ENCODE peak calls at places on chromosomes 4 and X, in five cellular contexts. H is lower leg skin, W is AG10803, I is transverse colon, V is fibroblast of lung. M is an unnamed sample.

GRCh38 chr4:102620697-102621497 is 119.7 kb downstream of the NFKB1 start:
- DNase-seq in H (no peak), W (peak), I (peak), V (peak), M (peak)

GRCh38 chr4:11632015-11632414 is 203.3 kb upstream of the HS3ST1 start:
- DNase-seq in H (no peak), W (no peak), I (no peak), V (no peak), M (no peak)

GRCh38 chrX:121831601-121832000 is 784.2 kb downstream of the GLUD2 start:
- DNase-seq in H (no peak), W (peak), I (no peak), V (no peak), M (no peak)

GRCh38 chr4:40536032-40536431 is 93.6 kb downstream of the RBM47 start:
- DNase-seq in H (no peak), W (no peak), I (no peak), V (no peak), M (no peak)

GRCh38 chrX:54358424-54359211 is 772 bp upstream of the WNK3 start:
- DNase-seq in H (peak), W (peak), I (peak), V (peak), M (peak)

GRCh38 chr4:90958256-90958895 is 831.2 kb downstream of the CCSER1 start:
- DNase-seq in H (no peak), W (no peak), I (no peak), V (peak), M (peak)

GRCh38 chr4:121784975-121785374 is 16.1 kb upstream of the EXOSC9 start:
- DNase-seq in H (no peak), W (peak), I (no peak), V (peak), M (peak)

GRCh38 chr4:121669163-121669550 is 27.6 kb downstream of the ANXA5 start:
- DNase-seq in H (no peak), W (peak), I (no peak), V (peak), M (no peak)

GRCh38 chr4:140928880-140929279 is 172.7 kb upstream of the TBC1D9 start:
- DNase-seq in H (no peak), W (peak), I (no peak), V (no peak), M (no peak)

GRCh38 chr4:59553063-59553738 is 1646.9 kb upstream of the ADGRL3 start:
- DNase-seq in H (no peak), W (peak), I (no peak), V (no peak), M (peak)

GRCh38 chrX:153063315-153063714 is 7.0 kb downstream of the PNMA3 start:
- DNase-seq in H (no peak), W (peak), I (no peak), V (peak), M (no peak)

GRCh38 chrX:84441143-84441542 is 61.1 kb downstream of the HDX start:
- DNase-seq in H (no peak), W (no peak), I (no peak), V (peak), M (no peak)

GRCh38 chrX:100296183-100296753 is 113.8 kb downstream of the PCDH19 start:
- DNase-seq in H (no peak), W (no peak), I (no peak), V (no peak), M (no peak)

GRCh38 chr4:100189820-100190642 is at the start of gene DDIT4L:
- DNase-seq in H (no peak), W (peak), I (peak), V (peak), M (no peak)

GRCh38 chr4:40785727-40786126 is 36.0 kb downstream of the NSUN7 start:
- DNase-seq in H (no peak), W (no peak), I (no peak), V (no peak), M (no peak)

GRCh38 chr4:169414913-169415312 is 144.2 kb upstream of the SH3RF1 start:
- DNase-seq in H (no peak), W (no peak), I (no peak), V (no peak), M (no peak)

GRCh38 chr4:76811604-76812412 is 86.1 kb downstream of the SOWAHB start:
- DNase-seq in H (no peak), W (peak), I (no peak), V (peak), M (no peak)

GRCh38 chr4:25890653-25891485 is 23.2 kb upstream of the SMIM20 start:
- DNase-seq in H (no peak), W (no peak), I (no peak), V (no peak), M (no peak)

GRCh38 chr4:166280642-166281041 is 407.6 kb downstream of the TLL1 start:
- DNase-seq in H (no peak), W (no peak), I (no peak), V (no peak), M (no peak)

GRCh38 chr4:118974758-118975157 is 86.1 kb downstream of the SYNPO2 start:
- DNase-seq in H (no peak), W (no peak), I (no peak), V (peak), M (no peak)

GRCh38 chrX:23554304-23554703 is 113.0 kb upstream of the PRDX4 start:
- DNase-seq in H (no peak), W (peak), I (no peak), V (peak), M (no peak)

GRCh38 chr4:1471443-1472147 is 65.4 kb upstream of the NKX1-1 start:
- DNase-seq in H (no peak), W (no peak), I (no peak), V (no peak), M (no peak)

GRCh38 chrX:139890991-139891700 is 41.7 kb downstream of the ATP11C start:
- DNase-seq in H (no peak), W (peak), I (no peak), V (peak), M (no peak)

GRCh38 chrX:15926622-15927021 is 72.0 kb upstream of the AP1S2 start:
- DNase-seq in H (no peak), W (no peak), I (no peak), V (no peak), M (no peak)

GRCh38 chrX:134431894-134432293 is 28.1 kb upstream of the HPRT1 start:
- DNase-seq in H (no peak), W (peak), I (no peak), V (peak), M (no peak)

GRCh38 chr4:159606835-159607234 is 504.0 kb downstream of the RAPGEF2 start:
- DNase-seq in H (no peak), W (no peak), I (no peak), V (no peak), M (peak)

GRCh38 chrX:54423161-54423888 is 16.9 kb upstream of the TSR2 start:
- DNase-seq in H (no peak), W (no peak), I (no peak), V (no peak), M (no peak)

GRCh38 chr4:120855307-120856001 is 67.1 kb downstream of the PRDM5 start:
- DNase-seq in H (no peak), W (no peak), I (no peak), V (no peak), M (no peak)

GRCh38 chrX:109940411-109940810 is 62.5 kb upstream of the TMEM164 start:
- DNase-seq in H (no peak), W (no peak), I (no peak), V (no peak), M (no peak)

GRCh38 chr4:182877326-182877883 is 39.8 kb downstream of the DCTD start:
- DNase-seq in H (no peak), W (no peak), I (no peak), V (no peak), M (no peak)

GRCh38 chr4:99824070-99824599 is 7.5 kb downstream of the DAPP1 start:
- DNase-seq in H (no peak), W (peak), I (no peak), V (no peak), M (no peak)

DNA sequence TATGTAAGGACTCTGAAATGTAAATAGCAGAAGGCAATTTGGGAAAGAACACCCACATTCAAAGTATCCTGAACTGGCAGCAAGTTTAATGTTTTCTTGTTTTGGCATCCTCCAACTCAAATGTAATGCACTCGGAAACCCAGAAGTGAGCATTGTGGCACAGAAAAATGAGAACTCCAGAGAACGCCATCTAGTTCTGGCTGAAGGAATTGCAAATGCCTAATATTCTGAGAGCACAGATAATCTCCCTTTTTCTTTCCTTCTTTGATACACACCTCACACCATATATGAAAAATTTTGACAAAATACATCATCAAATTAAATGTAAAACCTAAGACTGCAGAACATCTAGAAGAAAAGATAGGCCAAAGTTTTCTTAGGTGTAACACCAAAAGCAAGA is 52.1 kb downstream of the PWWP3B start:
- DNase-seq in H (no peak), W (no peak), I (no peak), V (no peak), M (no peak)
- TF ChIP-seq CTCF in H (no peak), W (no peak), I (no peak), V (no peak), M (peak)

DNA sequence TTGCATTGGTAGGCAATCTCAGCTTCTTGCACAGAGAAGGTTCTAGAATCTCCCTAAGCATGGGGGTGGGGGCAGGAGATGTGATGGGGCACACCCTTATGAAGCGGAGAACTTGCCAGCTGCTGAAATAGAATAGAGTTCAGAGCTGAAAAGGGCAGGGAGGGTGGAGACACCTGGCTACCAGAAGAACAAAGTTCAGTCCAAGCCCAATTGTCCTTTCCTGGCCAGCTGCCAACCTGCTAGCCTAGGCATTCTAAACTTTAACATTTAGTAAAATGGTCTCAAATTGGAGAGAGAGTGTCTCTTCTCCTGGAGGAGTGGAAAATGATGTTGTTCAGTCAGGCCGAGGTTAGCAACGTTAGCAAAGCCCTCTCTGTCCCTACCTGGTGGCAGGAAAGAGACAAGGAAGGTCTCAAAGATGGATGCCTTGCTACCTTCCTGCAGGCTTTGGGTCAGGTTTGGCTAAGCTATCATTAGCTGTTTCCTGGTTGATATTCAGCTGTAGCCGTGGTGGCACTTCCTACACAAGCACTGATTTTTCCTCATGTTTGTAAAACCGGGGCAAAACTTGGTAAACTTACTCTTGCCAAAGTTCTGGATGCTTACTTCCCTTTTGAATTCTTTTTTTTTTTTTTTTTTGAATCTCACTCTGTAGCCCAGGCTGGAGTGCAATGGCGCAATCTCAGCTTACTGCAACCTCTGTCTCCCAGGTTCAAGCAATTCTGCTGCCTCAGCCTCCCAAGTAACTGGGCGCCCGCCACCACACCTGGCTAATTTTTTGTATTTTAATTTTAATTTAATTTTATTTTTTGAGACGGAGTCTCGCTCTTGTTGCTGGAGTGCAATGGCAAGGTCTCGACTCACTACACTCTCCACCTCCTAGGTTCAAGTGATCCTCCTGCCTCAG is 34.6 kb upstream of the NYX start:
- DNase-seq in H (no peak), W (no peak), I (peak), V (no peak), M (no peak)
- TF ChIP-seq CTCF in H (no peak), W (no peak), I (peak), V (no peak), M (no peak)

GRCh38 chr4:3727847-3728469 is 38.2 kb upstream of the ADRA2C start:
- DNase-seq in H (no peak), W (no peak), I (no peak), V (no peak), M (no peak)

GRCh38 chr4:3732076-3733028 is 33.8 kb upstream of the ADRA2C start:
- DNase-seq in H (no peak), W (no peak), I (no peak), V (no peak), M (no peak)

GRCh38 chr4:3729188-3729884 is 36.8 kb upstream of the ADRA2C start:
- DNase-seq in H (no peak), W (peak), I (no peak), V (no peak), M (no peak)

GRCh38 chr4:3729885-3730226 is 36.3 kb upstream of the ADRA2C start:
- DNase-seq in H (no peak), W (no peak), I (no peak), V (no peak), M (no peak)

DNA sequence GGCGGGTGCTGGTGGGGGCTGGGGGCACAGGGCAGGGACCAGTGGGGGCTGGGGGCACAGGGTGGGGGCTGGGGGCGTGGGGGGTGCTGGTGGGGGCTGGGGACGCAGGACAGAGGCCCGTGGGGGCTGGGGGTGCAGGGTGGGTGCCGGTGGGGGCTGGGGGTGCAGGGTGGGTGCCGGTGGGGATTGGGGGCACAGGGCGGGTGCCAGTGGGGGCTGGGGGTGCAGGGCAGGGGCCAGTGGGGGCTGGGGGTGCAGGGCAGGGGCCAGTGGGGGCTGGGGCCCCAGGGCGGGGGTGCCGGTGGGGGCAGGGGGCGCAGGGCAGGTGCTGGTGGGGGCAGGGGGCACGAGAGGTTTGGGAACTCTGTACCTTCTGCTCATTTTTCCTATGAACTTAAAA is 35.8 kb upstream of the ADRA2C start:
- DNase-seq in H (no peak), W (no peak), I (no peak), V (no peak), M (no peak)
- TF ChIP-seq CTCF in H (no peak), W (no peak), I (no peak), V (no peak), M (no peak)

DNA sequence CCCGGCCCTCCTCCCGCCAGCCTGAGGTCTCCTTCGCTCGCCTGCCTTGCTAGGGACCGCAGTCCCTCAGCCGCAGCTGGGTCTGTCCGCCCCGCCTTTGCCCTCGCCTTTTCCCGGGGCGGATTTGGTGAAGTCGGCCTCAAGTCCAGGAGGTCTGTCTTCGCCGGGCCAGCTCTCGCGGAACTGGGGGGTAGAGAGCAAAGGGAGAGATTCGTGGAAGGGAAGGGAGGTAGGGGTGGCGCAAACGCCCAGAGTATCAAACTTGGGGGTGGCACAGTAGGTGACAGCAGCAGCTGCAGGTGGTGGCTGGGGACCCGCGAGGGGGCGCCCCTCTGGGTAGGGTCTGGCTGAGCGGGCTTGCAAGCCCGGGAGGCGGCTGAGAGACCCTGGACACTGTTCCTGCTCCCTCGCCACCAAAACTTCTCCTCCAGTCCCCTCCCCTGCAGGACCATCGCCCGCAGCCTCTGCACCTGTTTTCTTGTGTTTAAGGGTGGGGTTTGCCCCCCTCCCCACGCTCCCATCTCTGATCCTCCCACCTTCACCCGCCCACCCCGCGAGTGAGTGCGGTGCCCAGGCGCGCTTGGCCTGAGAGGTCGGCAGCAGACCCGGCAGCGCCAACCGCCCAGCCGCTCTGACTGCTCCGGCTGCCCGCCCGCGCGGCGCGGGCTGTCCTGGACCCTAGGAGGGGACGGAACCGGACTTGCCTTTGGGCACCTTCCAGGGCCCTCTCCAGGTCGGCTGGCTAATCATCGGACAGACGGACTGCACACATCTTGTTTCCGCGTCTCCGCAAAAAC is at the start of gene NPY2R:
- DNase-seq in H (no peak), W (no peak), I (peak), V (no peak), M (no peak)
- TF ChIP-seq CTCF in H (no peak), W (no peak), I (no peak), V (no peak), M (peak)

DNA sequence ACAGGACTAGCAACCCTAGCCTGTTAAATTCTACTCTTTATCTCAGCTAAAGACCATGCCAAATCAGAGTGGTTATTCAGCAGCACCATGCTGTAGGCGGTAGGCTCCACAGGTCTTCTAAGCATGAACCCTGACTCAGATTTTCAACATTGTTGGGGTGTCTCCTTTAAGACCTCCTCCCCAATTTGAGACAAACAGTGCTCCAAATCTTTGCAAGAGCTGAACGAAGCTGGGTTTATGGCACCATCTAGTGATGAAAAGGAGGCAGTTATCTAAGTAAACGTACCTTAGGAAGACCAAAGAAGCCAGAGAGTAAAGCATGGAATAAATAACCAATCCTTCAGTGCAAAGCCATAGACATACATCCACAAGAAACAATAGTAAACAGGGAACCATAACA is 334.5 kb upstream of the SLC7A11 start:
- DNase-seq in H (no peak), W (peak), I (no peak), V (peak), M (no peak)
- TF ChIP-seq CTCF in H (no peak), W (peak), I (no peak), V (peak), M (peak)